ENCODE peak calls at places on chromosomes 2 and 18, in four cellular contexts. One of them, this sample, is unnamed.

GRCh38 chr2:209383212-209383611 is 40.6 kb upstream of the MAP2 start:
- DNase-seq in stomach: no peak
- DNase-seq in psoas muscle: no peak
- DNase-seq in CD8-positive, alpha-beta memory T cell: no peak
- DNase-seq in this sample: peak; percentile 14

GRCh38 chr2:241895732-241896641 is 26.5 kb downstream of the RTP5 start:
- DNase-seq in stomach: peak; percentile 27
- DNase-seq in psoas muscle: no peak
- DNase-seq in CD8-positive, alpha-beta memory T cell: peak; percentile 57
- DNase-seq in this sample: peak; percentile 62

GRCh38 chr2:23835988-23836387 is 90.9 kb downstream of the ATAD2B start:
- DNase-seq in stomach: no peak
- DNase-seq in psoas muscle: no peak
- DNase-seq in CD8-positive, alpha-beta memory T cell: no peak
- DNase-seq in this sample: no peak

GRCh38 chr2:9179572-9180201 is 26.9 kb upstream of the ASAP2 start:
- DNase-seq in stomach: peak; percentile 55
- DNase-seq in psoas muscle: peak; percentile 59
- DNase-seq in CD8-positive, alpha-beta memory T cell: no peak
- DNase-seq in this sample: no peak

GRCh38 chr2:3759331-3759730 is 56.0 kb downstream of the DCDC2C start:
- DNase-seq in stomach: no peak
- DNase-seq in psoas muscle: no peak
- DNase-seq in CD8-positive, alpha-beta memory T cell: no peak
- DNase-seq in this sample: no peak

GRCh38 chr18:59084286-59084779 is 55.4 kb upstream of the SEC11C start:
- DNase-seq in stomach: peak; percentile 75
- DNase-seq in psoas muscle: peak; percentile 65
- DNase-seq in CD8-positive, alpha-beta memory T cell: peak; percentile 65
- DNase-seq in this sample: peak; percentile 55

GRCh38 chr2:189210250-189211075 is 30.9 kb upstream of the COL5A2 start:
- DNase-seq in stomach: no peak
- DNase-seq in psoas muscle: peak; percentile 23
- DNase-seq in CD8-positive, alpha-beta memory T cell: no peak
- DNase-seq in this sample: no peak

GRCh38 chr2:33421820-33422219 is 54.6 kb upstream of the RASGRP3 start:
- DNase-seq in stomach: no peak
- DNase-seq in psoas muscle: no peak
- DNase-seq in CD8-positive, alpha-beta memory T cell: no peak
- DNase-seq in this sample: no peak

GRCh38 chr2:181588546-181588945 is 68.4 kb downstream of the CERKL start:
- DNase-seq in stomach: no peak
- DNase-seq in psoas muscle: no peak
- DNase-seq in CD8-positive, alpha-beta memory T cell: no peak
- DNase-seq in this sample: no peak

GRCh38 chr2:224930124-224930523 is 112.1 kb downstream of the DOCK10 start:
- DNase-seq in stomach: no peak
- DNase-seq in psoas muscle: no peak
- DNase-seq in CD8-positive, alpha-beta memory T cell: peak; percentile 71
- DNase-seq in this sample: no peak

GRCh38 chr2:188695953-188696352 is 278.2 kb upstream of the COL3A1 start:
- DNase-seq in stomach: no peak
- DNase-seq in psoas muscle: no peak
- DNase-seq in CD8-positive, alpha-beta memory T cell: no peak
- DNase-seq in this sample: no peak

GRCh38 chr2:107719141-107719540 is 107.6 kb upstream of the RGPD4 start:
- DNase-seq in stomach: no peak
- DNase-seq in psoas muscle: no peak
- DNase-seq in CD8-positive, alpha-beta memory T cell: no peak
- DNase-seq in this sample: no peak

GRCh38 chr2:173048901-173049661 is 26.6 kb upstream of the MAP3K20 start:
- DNase-seq in stomach: peak; percentile 63
- DNase-seq in psoas muscle: peak; percentile 85
- DNase-seq in CD8-positive, alpha-beta memory T cell: no peak
- DNase-seq in this sample: peak; percentile 83

GRCh38 chr2:173051463-173051862 is 24.2 kb upstream of the MAP3K20 start:
- DNase-seq in stomach: no peak
- DNase-seq in psoas muscle: no peak
- DNase-seq in CD8-positive, alpha-beta memory T cell: no peak
- DNase-seq in this sample: no peak

GRCh38 chr2:173048530-173048900 is 27.1 kb upstream of the MAP3K20 start:
- DNase-seq in stomach: no peak
- DNase-seq in psoas muscle: no peak
- DNase-seq in CD8-positive, alpha-beta memory T cell: no peak
- DNase-seq in this sample: no peak

GRCh38 chr2:173049732-173050314 is 25.8 kb upstream of the MAP3K20 start:
- DNase-seq in stomach: no peak
- DNase-seq in psoas muscle: no peak
- DNase-seq in CD8-positive, alpha-beta memory T cell: no peak
- DNase-seq in this sample: no peak

GRCh38 chr2:173050684-173051083 is 25.0 kb upstream of the MAP3K20 start:
- DNase-seq in stomach: no peak
- DNase-seq in psoas muscle: no peak
- DNase-seq in CD8-positive, alpha-beta memory T cell: no peak
- DNase-seq in this sample: no peak
- H3K4me1 ChIP-seq in stomach: peaks cover 12% of the 10 kb centered on the region
- H3K4me1 ChIP-seq in psoas muscle: peaks cover 18% of the 10 kb centered on the region
- H3K4me1 ChIP-seq in CD8-positive, alpha-beta memory T cell: no peaks in the 10 kb centered on the region
- H3K4me1 ChIP-seq in this sample: no peaks in the 10 kb centered on the region

DNA sequence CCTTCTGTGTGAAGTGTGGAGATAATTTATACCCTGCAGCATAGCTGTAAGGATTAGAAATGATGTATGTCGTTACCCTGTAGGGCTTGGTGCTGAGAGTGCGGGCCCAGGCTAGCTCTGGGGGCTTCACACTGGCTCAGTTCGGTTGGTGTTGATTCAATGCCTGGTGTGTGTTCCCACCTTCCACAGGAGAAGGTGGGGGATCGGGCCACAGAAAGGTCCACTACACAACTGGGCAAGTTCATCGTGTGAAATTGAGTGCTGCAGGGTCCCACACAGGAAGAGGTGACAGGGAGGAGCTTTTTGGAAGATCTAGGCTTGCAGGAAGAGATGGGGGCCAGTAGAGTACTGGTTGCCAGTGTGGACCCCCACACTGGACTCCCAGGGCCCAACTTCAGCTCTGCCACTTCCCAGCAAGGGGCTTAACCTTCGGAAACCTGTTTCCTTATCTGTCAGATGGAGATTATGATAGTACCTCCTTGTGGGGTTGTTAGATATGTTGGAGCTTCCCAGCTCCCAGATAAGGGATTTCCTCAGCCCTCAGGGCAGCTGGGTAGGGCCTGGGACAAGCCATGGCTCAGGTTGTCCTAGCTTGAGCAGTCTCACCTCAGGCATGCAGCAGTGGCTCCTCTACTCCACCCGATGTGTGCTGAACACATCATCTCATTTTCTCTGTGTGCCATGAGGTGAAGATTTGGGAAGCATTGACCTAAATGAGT is 71.5 kb downstream of the TMEM247 start:
- DNase-seq in stomach: no peak
- DNase-seq in psoas muscle: no peak
- DNase-seq in CD8-positive, alpha-beta memory T cell: no peak
- DNase-seq in this sample: no peak
- H3K4me1 ChIP-seq in stomach: peaks cover 63% of the 10 kb centered on the region
- H3K4me1 ChIP-seq in psoas muscle: peaks cover 94% of the 10 kb centered on the region
- H3K4me1 ChIP-seq in CD8-positive, alpha-beta memory T cell: peaks cover 7% of the 10 kb centered on the region
- H3K4me1 ChIP-seq in this sample: no peaks in the 10 kb centered on the region

DNA sequence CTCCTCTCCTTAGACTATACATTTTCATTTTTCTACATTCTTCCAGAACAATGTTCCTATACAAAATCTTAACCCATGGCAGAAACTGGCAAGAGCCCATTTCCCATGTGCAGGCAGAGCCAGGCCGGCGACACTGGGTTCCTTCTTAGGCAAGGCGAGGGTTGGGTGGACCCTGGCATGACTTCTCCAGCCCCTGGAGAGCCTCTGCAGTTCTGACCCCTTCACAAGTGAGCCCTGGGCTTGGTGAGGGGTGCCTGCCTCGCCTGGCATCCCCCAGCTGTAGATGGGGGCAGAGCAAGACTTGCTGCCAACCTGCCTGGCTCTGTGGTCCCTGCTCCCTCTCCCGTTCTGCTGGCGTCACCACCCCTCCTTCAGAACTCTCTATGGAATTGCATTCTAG is 5.0 kb downstream of the GYPC start:
- DNase-seq in stomach: no peak
- DNase-seq in psoas muscle: no peak
- DNase-seq in CD8-positive, alpha-beta memory T cell: no peak
- DNase-seq in this sample: no peak
- H3K4me1 ChIP-seq in stomach: peaks cover 90% of the 10 kb centered on the region
- H3K4me1 ChIP-seq in psoas muscle: peaks cover 70% of the 10 kb centered on the region
- H3K4me1 ChIP-seq in CD8-positive, alpha-beta memory T cell: peaks cover 84% of the 10 kb centered on the region
- H3K4me1 ChIP-seq in this sample: no peaks in the 10 kb centered on the region

DNA sequence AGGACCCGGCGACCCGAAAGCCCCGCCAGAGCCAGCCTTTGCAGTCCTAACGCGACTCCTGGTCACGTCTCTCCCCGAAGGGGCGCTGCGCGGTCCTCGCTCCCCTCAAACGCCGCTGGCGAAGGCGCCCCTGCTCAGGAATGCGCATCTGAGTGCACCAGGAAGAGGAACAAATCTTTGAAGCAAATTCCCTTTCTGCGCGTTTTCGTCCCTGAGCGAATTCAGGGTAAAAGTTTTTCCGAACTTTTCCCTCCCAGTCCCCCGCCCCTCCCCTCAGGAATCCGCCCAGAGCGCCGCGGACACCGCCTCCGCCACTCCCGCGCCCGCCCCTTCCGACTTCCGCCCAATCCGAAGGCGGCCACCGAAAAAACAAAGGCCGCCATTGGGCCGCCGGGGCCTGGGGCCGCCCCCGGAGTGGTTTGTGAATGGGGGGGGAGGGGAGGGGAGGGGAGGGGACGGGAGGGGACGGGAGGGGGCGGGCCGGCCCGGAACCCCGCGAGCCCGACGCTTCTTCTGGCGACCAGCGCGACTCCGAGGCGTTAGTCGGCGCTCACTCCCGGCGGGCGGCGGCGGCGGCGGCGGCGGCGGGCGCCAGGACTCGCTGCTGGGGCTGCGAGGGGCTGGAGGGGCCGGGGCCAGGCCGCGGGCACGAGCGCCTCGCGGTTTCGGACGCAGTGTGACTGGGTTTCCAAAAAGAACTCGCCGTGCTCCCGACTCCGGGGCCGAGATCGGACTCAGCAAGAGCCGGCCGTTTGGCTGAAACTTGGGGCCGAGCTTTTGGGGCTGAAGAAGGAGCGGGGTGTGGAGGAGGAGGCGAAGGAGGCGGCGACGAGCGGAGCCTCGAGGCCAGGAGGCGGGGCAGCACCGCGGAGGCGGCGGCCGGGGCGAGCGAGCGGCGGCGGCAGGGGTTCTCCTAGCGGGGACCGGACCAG is at the start of gene FZD7:
- DNase-seq in stomach: peak; percentile 91
- DNase-seq in psoas muscle: peak; percentile 95
- DNase-seq in CD8-positive, alpha-beta memory T cell: peak; percentile 88
- DNase-seq in this sample: peak; percentile 94
- H3K4me1 ChIP-seq in stomach: peaks cover 38% of the 10 kb centered on the region
- H3K4me1 ChIP-seq in psoas muscle: peaks cover 24% of the 10 kb centered on the region
- H3K4me1 ChIP-seq in CD8-positive, alpha-beta memory T cell: peaks cover 5% of the 10 kb centered on the region
- H3K4me1 ChIP-seq in this sample: no peaks in the 10 kb centered on the region

DNA sequence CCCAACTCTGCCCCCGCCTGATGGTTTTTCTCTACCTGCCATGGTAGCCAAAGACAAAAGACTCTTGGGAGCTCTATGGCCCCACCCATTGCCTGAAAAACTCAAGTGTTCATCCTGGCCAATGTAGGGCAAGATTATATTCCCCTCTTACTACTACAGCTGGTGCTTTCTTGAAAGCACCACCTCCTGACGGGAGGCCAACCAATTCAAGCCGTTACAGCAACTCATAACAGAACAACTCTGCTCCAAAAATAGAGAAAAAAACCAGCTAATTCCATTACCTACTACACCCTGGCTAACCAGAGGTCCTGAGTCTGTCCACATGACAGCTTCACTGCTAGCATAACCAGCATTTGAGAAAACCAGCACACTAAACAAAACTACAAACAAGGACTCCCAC is 127.5 kb upstream of the GAREM1 start:
- DNase-seq in stomach: no peak
- DNase-seq in psoas muscle: no peak
- DNase-seq in CD8-positive, alpha-beta memory T cell: no peak
- DNase-seq in this sample: no peak
- H3K4me1 ChIP-seq in stomach: no peaks in the 10 kb centered on the region
- H3K4me1 ChIP-seq in psoas muscle: no peaks in the 10 kb centered on the region
- H3K4me1 ChIP-seq in CD8-positive, alpha-beta memory T cell: no peaks in the 10 kb centered on the region
- H3K4me1 ChIP-seq in this sample: no peaks in the 10 kb centered on the region

GRCh38 chr2:104577143-104577542 is 276.8 kb upstream of the POU3F3 start:
- DNase-seq in stomach: no peak
- DNase-seq in psoas muscle: no peak
- DNase-seq in CD8-positive, alpha-beta memory T cell: no peak
- DNase-seq in this sample: no peak
- H3K4me1 ChIP-seq in stomach: no peaks in the 10 kb centered on the region
- H3K4me1 ChIP-seq in psoas muscle: no peaks in the 10 kb centered on the region
- H3K4me1 ChIP-seq in CD8-positive, alpha-beta memory T cell: no peaks in the 10 kb centered on the region
- H3K4me1 ChIP-seq in this sample: no peaks in the 10 kb centered on the region

GRCh38 chr2:177056540-177056939 is 156.1 kb upstream of the HNRNPA3 start:
- DNase-seq in stomach: no peak
- DNase-seq in psoas muscle: no peak
- DNase-seq in CD8-positive, alpha-beta memory T cell: no peak
- DNase-seq in this sample: no peak
- H3K4me1 ChIP-seq in stomach: peaks cover 9% of the 10 kb centered on the region
- H3K4me1 ChIP-seq in psoas muscle: no peaks in the 10 kb centered on the region
- H3K4me1 ChIP-seq in CD8-positive, alpha-beta memory T cell: no peaks in the 10 kb centered on the region
- H3K4me1 ChIP-seq in this sample: no peaks in the 10 kb centered on the region

DNA sequence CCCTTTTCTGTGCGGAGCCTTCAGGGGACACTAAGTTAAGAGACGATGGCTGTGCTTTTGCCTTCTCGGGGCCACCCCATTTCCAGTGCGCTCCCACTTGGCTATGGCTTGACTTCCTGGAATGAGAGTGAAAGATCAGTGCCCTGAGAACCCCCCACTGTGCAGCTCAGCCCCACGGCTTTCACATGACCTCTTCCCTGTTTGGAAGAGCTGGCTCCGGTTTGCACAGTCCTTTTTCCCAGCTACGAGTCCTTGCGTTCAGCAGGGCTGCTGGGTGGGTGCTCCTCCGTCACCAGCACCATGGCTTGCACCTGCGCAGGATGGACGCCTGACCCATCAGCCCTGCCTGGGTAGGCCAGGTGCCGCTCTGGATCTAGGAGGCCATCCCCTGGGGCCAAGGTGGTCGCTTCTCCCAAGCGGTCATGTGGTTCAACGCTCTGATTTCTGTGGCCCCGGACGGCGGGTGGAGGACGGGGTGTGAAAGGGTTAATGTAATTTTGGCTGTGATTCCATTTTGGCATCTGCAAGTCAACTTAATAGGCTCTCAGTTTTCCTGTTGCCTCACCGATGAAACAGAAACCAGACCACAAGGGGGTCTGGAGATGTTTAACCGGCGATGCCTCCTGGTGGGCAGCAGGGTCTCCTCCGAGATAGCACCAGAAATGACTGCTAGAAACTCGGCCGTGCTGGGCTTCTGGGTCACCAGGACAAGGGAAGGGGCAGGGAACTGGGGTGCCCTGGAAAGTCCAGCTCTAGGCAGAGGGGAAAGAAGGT is 113.1 kb upstream of the HAAO start:
- DNase-seq in stomach: no peak
- DNase-seq in psoas muscle: peak; percentile 44
- DNase-seq in CD8-positive, alpha-beta memory T cell: no peak
- DNase-seq in this sample: no peak
- H3K4me1 ChIP-seq in stomach: peaks cover 55% of the 10 kb centered on the region
- H3K4me1 ChIP-seq in psoas muscle: peaks cover 17% of the 10 kb centered on the region
- H3K4me1 ChIP-seq in CD8-positive, alpha-beta memory T cell: no peaks in the 10 kb centered on the region
- H3K4me1 ChIP-seq in this sample: peaks cover 3% of the 10 kb centered on the region

This sample was measured in prostate gland.